ENCODE peak calls at places on chromosomes 6 and 20, in four cellular contexts. N is uterus, X is tibial nerve, Y is right atrium auricular region. Q is an unnamed sample.

GRCh38 chr6:22106445-22106844 is 190.4 kb downstream of the PRL start:
- DNase-seq in X (no peak), Y (no peak), N (no peak), Q (no peak)

GRCh38 chr20:64065973-64066341 is 3.0 kb downstream of the TCEA2 start:
- DNase-seq in X (no peak), Y (no peak), N (no peak), Q (no peak)

GRCh38 chr6:683742-684440 is 9.0 kb downstream of the EXOC2 start:
- DNase-seq in N (no peak), X (no peak), Y (no peak), Q (no peak)

GRCh38 chr6:62367601-62368000 is 81.6 kb upstream of the KHDRBS2 start:
- DNase-seq in Y (no peak), N (no peak), X (no peak), Q (no peak)

GRCh38 chr6:36968266-36968977 is 13.9 kb downstream of the PI16 start:
- DNase-seq in N (no peak), X (peak), Y (peak), Q (peak)

GRCh38 chr6:80789912-80790635 is 683.6 kb downstream of the BCKDHB start:
- DNase-seq in Y (no peak), N (no peak), X (no peak), Q (no peak)

GRCh38 chr6:37668251-37668650 is 29.4 kb downstream of the MDGA1 start:
- DNase-seq in Y (no peak), N (no peak), X (no peak), Q (no peak)

GRCh38 chr6:158213925-158214674 is 46.0 kb downstream of the GTF2H5 start:
- DNase-seq in N (peak), Y (no peak), X (no peak), Q (peak)

GRCh38 chr6:158150701-158151100 is 17.4 kb downstream of the SERAC1 start:
- DNase-seq in Y (no peak), N (no peak), X (no peak), Q (no peak)

GRCh38 chr6:166784691-166785090 is 157.6 kb upstream of the RPS6KA2 start:
- DNase-seq in X (no peak), Y (no peak), N (no peak), Q (no peak)

GRCh38 chr20:59221049-59221748 is 57.6 kb downstream of the ZNF831 start:
- DNase-seq in Y (no peak), N (no peak), X (no peak), Q (no peak)

GRCh38 chr20:7392551-7392950 is 547.7 kb downstream of the HAO1 start:
- DNase-seq in N (no peak), Y (no peak), X (no peak), Q (no peak)

GRCh38 chr20:62358171-62358719 is 8.9 kb downstream of the LAMA5 start:
- DNase-seq in X (no peak), N (peak), Y (no peak), Q (peak)

GRCh38 chr6:105849741-105850140 is 236.4 kb upstream of the PRDM1 start:
- DNase-seq in Y (no peak), X (no peak), N (no peak), Q (no peak)

GRCh38 chr20:18788021-18788420 is 25.6 kb upstream of the SCP2D1 start:
- DNase-seq in Y (no peak), N (no peak), X (no peak), Q (no peak)

GRCh38 chr20:56359212-56360132 is 698 bp downstream of the FAM210B start:
- DNase-seq in Y (peak), N (peak), X (no peak), Q (peak)

GRCh38 chr6:159134701-159135364 is 34.4 kb upstream of the FNDC1 start:
- DNase-seq in Y (peak), X (peak), N (peak), Q (peak)

GRCh38 chr20:22575087-22575721 is 9.2 kb downstream of the FOXA2 start:
- DNase-seq in X (no peak), Y (no peak), N (no peak), Q (no peak)

GRCh38 chr20:15708984-15709598 is 864.2 kb downstream of the KIF16B start:
- DNase-seq in Y (no peak), N (no peak), X (no peak), Q (peak)

GRCh38 chr6:151141685-151142084 is 98.1 kb upstream of the AKAP12 start:
- DNase-seq in Y (no peak), X (no peak), N (no peak), Q (no peak)

GRCh38 chr6:36829919-36830544 is 9.2 kb downstream of the CPNE5 start:
- DNase-seq in X (peak), N (peak), Y (peak), Q (peak)

GRCh38 chr20:34268851-34269668 is 27.8 kb downstream of the ASIP start:
- DNase-seq in Y (no peak), N (peak), X (no peak), Q (no peak)

GRCh38 chr6:25578538-25578937 is 73.5 kb upstream of the SCGN start:
- DNase-seq in X (no peak), Y (no peak), N (no peak), Q (no peak)

GRCh38 chr6:122568865-122569264 is 41.3 kb upstream of the PKIB start:
- DNase-seq in X (no peak), N (no peak), Y (no peak), Q (no peak)

GRCh38 chr6:45710304-45710821 is 305.3 kb downstream of the CLIC5 start:
- DNase-seq in X (no peak), Y (no peak), N (no peak), Q (no peak)

GRCh38 chr6:145212807-145213206 is 522.5 kb downstream of the EPM2A start:
- DNase-seq in N (no peak), Y (no peak), X (no peak), Q (no peak)

GRCh38 chr6:140988780-140989179 is 1143.9 kb upstream of the GJE1 start:
- DNase-seq in N (no peak), X (no peak), Y (no peak), Q (no peak)

GRCh38 chr20:63295422-63295821 is 2.4 kb downstream of the COL20A1 start:
- DNase-seq in X (no peak), Y (no peak), N (no peak), Q (no peak)

GRCh38 chr6:111534366-111534765 is 51.3 kb upstream of the REV3L start:
- DNase-seq in N (peak), Y (no peak), X (peak), Q (no peak)

GRCh38 chr6:156279306-156279969 is 497.7 kb upstream of the ARID1B start:
- DNase-seq in X (no peak), Y (no peak), N (no peak), Q (no peak)

GRCh38 chr6:156282087-156282486 is 495.1 kb upstream of the ARID1B start:
- DNase-seq in Y (no peak), X (no peak), N (no peak), Q (no peak)

GRCh38 chr6:156280131-156280530 is 497.0 kb upstream of the ARID1B start:
- DNase-seq in X (no peak), N (no peak), Y (no peak), Q (no peak)

GRCh38 chr6:156283091-156283490 is 494.1 kb upstream of the ARID1B start:
- DNase-seq in Y (no peak), N (no peak), X (no peak), Q (no peak)
- TF ChIP-seq CTCF in Y (no peak), N (no peak), X (no peak), Q (no peak)

DNA sequence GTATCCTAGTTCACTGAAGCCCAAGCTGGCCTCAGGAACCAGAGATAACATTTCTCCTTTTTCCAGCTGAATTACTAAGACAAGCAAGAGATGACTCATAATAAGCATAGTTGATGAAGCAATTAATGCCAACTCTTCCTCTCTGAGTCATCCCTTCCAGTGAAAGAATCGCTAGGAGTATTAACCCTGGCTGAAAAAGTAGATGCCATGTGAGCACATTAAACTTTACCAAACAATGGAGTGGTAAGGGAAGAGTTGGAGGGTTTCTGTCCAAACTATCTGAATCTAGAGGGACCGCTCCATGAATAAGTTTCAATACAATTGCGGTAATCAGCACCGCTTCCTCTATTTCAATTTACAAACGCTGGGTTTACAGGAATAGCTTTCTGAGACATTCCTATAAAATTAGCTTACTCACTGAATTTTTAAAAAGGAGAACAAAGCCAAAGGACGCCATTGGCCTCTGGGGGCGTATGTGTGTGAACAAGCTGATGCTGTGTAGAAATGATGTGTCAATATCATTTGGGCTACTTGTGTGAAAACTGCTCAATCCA is 48.3 kb downstream of the ATXN1 start:
- DNase-seq in N (peak), Y (peak), X (no peak), Q (no peak)
- TF ChIP-seq CTCF in N (no peak), Y (no peak), X (peak), Q (no peak)

GRCh38 chr6:136236491-136237293 is 13.4 kb downstream of the MTFR2 start:
- DNase-seq in Y (no peak), N (no peak), X (no peak), Q (no peak)
- TF ChIP-seq CTCF in Y (no peak), N (no peak), X (no peak), Q (no peak)

DNA sequence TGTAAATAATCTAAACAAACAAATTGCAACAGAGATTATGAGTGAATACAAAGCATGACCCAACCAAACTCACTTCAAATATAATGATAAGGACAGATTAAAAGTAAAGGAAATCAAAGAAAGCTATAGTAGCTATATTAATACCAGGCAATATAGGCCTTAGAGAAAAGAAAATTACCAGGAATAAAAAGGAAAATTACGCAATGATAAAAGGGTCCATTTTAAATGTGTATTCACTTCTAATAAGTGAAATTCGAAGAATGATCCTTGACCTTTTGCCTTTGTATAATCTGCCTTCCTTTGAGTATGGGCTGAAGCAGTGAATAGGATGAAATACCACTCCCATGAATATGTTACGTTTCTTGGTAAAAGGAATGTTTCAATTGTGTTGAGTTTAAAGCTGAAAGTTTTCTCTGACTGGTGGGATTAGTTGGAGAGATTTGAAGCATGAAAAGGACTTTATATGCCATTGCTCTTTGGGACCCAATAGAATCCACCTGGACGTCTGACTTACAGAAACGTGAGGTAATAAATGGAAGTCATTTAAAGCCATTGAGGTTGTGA is 91.9 kb upstream of the HMGCLL1 start:
- DNase-seq in N (no peak), Y (no peak), X (no peak), Q (no peak)
- TF ChIP-seq CTCF in N (no peak), Y (no peak), X (no peak), Q (no peak)

GRCh38 chr6:39902786-39903465 is 31.3 kb downstream of the MOCS1 start:
- DNase-seq in Y (no peak), X (no peak), N (no peak), Q (peak)
- TF ChIP-seq CTCF in Y (no peak), X (no peak), N (no peak), Q (no peak)

GRCh38 chr6:48959401-48960060 is 503.5 kb downstream of the MMUT start:
- DNase-seq in X (no peak), Y (no peak), N (no peak), Q (no peak)
- TF ChIP-seq CTCF in X (no peak), Y (no peak), N (no peak), Q (no peak)

GRCh38 chr20:35617397-35618031 is 1.9 kb downstream of the SPAG4 start:
- DNase-seq in Y (peak), N (peak), X (no peak), Q (peak)
- TF ChIP-seq CTCF in Y (no peak), N (peak), X (peak), Q (no peak)

GRCh38 chr6:7143161-7143974 is 35.6 kb downstream of the RREB1 start:
- DNase-seq in N (no peak), Y (no peak), X (no peak), Q (no peak)
- TF ChIP-seq CTCF in N (no peak), Y (no peak), X (no peak), Q (no peak)

GRCh38 chr6:169520104-169520503 is 181.7 kb downstream of the WDR27 start:
- DNase-seq in Y (no peak), X (no peak), N (no peak), Q (no peak)
- TF ChIP-seq CTCF in Y (no peak), X (peak), N (peak), Q (peak)

GRCh38 chr6:132214716-132215115 is 186.6 kb downstream of the MOXD1 start:
- DNase-seq in Y (no peak), X (no peak), N (no peak), Q (no peak)

GRCh38 chr6:132220800-132221199 is 180.5 kb downstream of the MOXD1 start:
- DNase-seq in N (no peak), Y (no peak), X (no peak), Q (no peak)

GRCh38 chr6:132215805-132216204 is 185.5 kb downstream of the MOXD1 start:
- DNase-seq in N (no peak), Y (no peak), X (no peak), Q (no peak)

GRCh38 chr6:132219901-132220300 is 181.4 kb downstream of the MOXD1 start:
- DNase-seq in N (no peak), Y (no peak), X (no peak), Q (no peak)

DNA sequence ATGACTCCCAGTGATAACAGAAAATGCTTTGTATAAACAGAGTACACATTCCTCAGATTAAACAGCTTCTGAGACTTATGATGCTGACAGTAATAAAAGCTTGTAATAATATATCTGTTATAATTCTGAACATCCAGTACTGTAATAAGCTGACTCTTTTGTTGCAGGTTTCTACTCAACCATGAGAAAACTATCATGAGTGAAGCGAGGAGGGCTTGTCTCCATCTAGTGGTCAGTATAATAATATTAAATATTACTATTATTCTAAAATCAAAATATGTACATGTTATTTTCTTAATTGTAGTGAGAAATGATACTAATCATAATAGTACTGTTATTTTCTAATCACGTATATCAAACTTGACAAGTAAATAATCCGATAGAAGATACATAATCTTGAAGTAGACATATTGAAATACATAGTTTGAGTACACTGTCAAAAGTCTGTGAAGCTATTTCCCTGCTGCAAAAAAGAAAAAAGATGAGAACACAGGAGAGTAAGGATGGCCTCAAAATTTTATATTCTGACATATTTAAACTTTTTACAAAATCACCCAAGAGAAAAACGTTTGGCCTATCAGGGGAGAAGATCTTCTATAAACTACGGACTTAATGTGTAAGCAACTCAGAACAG is 183.1 kb downstream of the MOXD1 start:
- DNase-seq in X (no peak), N (no peak), Y (no peak), Q (no peak)
- TF ChIP-seq CTCF in X (peak), N (peak), Y (peak), Q (peak)